ENCODE peak calls at places on chromosomes 12 and 14, in six cellular contexts. B, O, V, G, U and Z are unnamed samples. For H3K36me3, the result is how much of the 10 kb centered on the place peaks cover.

GRCh38 chr14:29857545-29857944 is 70.1 kb downstream of the PRKD1 start:
- DNase-seq in B (no peak), O (no peak), V (no peak), G (no peak), U (no peak), Z (no peak)

GRCh38 chr14:82642425-82642824 is 1108.8 kb upstream of the SEL1L start:
- DNase-seq in B (no peak), O (peak), V (no peak), G (no peak), U (no peak), Z (no peak)

GRCh38 chr14:54312166-54312801 is 84.5 kb upstream of the CDKN3 start:
- DNase-seq in B (peak), O (no peak), V (peak), G (no peak), U (no peak), Z (peak)

GRCh38 chr12:63980211-63980610 is 135.7 kb downstream of the SRGAP1 start:
- DNase-seq in B (no peak), O (no peak), V (no peak), G (no peak), U (no peak), Z (no peak)

GRCh38 chr12:124927325-124928094 is 13.1 kb upstream of the UBC start:
- DNase-seq in B (peak), O (peak), V (peak), G (peak), U (peak), Z (peak)

GRCh38 chr12:26187014-26187413 is 8.4 kb upstream of the SSPN start:
- DNase-seq in B (no peak), O (no peak), V (peak), G (no peak), U (no peak), Z (no peak)

GRCh38 chr12:24705741-24706358 is 243.1 kb downstream of the BCAT1 start:
- DNase-seq in B (no peak), O (no peak), V (no peak), G (no peak), U (no peak), Z (no peak)

GRCh38 chr12:7292300-7292699 is 11.6 kb upstream of the ACSM4 start:
- DNase-seq in B (no peak), O (no peak), V (no peak), G (no peak), U (no peak), Z (no peak)

GRCh38 chr14:71753976-71754375 is 178.3 kb upstream of the RGS6 start:
- DNase-seq in B (no peak), O (no peak), V (no peak), G (no peak), U (peak), Z (no peak)

GRCh38 chr12:106585862-106586534 is 3.2 kb downstream of the RFX4 start:
- DNase-seq in B (no peak), O (no peak), V (no peak), G (no peak), U (no peak), Z (no peak)

GRCh38 chr14:81401420-81402122 is 1.4 kb upstream of the STON2 start:
- DNase-seq in B (peak), O (no peak), V (peak), G (no peak), U (no peak), Z (no peak)

GRCh38 chr14:81398196-81398891 is 1.8 kb downstream of the STON2 start:
- DNase-seq in B (no peak), O (no peak), V (no peak), G (no peak), U (no peak), Z (no peak)

GRCh38 chr14:81400852-81401251 is 728 bp upstream of the STON2 start:
- DNase-seq in B (peak), O (no peak), V (peak), G (peak), U (no peak), Z (peak)

GRCh38 chr14:81400202-81400678 is at the start of gene STON2:
- DNase-seq in B (peak), O (no peak), V (peak), G (peak), U (no peak), Z (no peak)

GRCh38 chr14:81402123-81402495 is 2.0 kb upstream of the STON2 start:
- DNase-seq in B (peak), O (no peak), V (peak), G (no peak), U (no peak), Z (no peak)
- H3K4me3 ChIP-seq in B (no peak), O (no peak), V (no peak), G (no peak), U (no peak), Z (no peak)

GRCh38 chr12:111645433-111645832 is 40.3 kb downstream of the BRAP start:
- DNase-seq in B (peak), O (no peak), V (no peak), G (no peak), U (no peak), Z (no peak)

GRCh38 chr12:111638576-111638975 is 39.5 kb upstream of the ATXN2 start:
- DNase-seq in B (no peak), O (no peak), V (no peak), G (no peak), U (no peak), Z (no peak)

GRCh38 chr12:111640498-111640897 is 41.4 kb upstream of the ATXN2 start:
- DNase-seq in B (no peak), O (no peak), V (no peak), G (no peak), U (no peak), Z (no peak)

GRCh38 chr12:111642681-111643427 is 42.9 kb downstream of the BRAP start:
- DNase-seq in B (no peak), O (no peak), V (no peak), G (no peak), U (no peak), Z (no peak)

DNA sequence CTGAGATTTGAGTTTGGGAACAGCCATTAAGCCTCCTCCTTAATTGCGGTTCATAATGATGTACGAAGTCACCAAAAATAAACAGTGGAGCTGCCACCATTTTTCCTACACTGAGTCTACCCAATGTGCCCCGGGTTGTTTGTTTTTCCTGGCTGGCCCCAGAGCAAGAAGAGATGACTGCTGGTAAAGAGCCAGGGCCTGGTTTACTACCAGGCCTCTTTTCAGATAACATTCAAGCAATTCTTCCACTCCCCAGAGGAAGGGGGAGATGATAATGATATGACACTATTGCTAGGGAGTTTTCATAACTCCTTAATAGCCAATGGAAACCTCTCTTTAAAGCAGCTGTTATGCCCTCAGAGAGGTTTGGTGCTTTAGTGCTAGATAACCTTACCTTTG is 42.3 kb downstream of the BRAP start:
- DNase-seq in B (no peak), O (no peak), V (no peak), G (peak), U (no peak), Z (no peak)
- H3K36me3 ChIP-seq in B (under half), O (half or more), V (under half), G (half or more), U (under half), Z (under half)

DNA sequence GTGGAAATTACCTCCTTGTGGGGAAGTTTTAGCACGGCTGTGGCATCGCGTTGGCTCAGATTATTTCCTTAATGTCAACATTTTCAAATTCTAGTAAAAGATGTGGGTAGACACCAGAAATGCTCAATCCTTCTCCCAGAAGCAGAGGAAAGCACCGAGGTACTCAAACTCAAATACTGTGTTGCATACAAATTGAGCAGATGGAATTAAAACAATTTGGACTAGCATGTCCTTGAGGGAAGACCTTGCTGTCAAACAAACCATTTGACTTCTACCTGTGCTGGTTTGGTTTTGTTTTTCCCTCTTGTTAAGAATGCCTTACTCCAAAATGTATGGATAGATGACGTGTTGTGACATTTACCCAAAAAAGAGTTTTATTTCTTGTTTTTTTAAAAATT is 136.4 kb downstream of the CNTN1 start:
- DNase-seq in B (no peak), O (no peak), V (no peak), G (no peak), U (no peak), Z (no peak)
- H3K4me3 ChIP-seq in B (no peak), O (no peak), V (no peak), G (no peak), U (no peak), Z (no peak)

GRCh38 chr14:99511421-99512109 is 30.4 kb downstream of the CCNK start:
- DNase-seq in B (no peak), O (peak), V (peak), G (no peak), U (no peak), Z (no peak)
- H3K36me3 ChIP-seq in B (under half), O (half or more), V (under half), G (half or more), U (under half), Z (under half)

GRCh38 chr12:62814243-62814642 is 120.7 kb downstream of the PPM1H start:
- DNase-seq in B (no peak), O (no peak), V (no peak), G (no peak), U (no peak), Z (no peak)

GRCh38 chr12:62816624-62817023 is 118.3 kb downstream of the PPM1H start:
- DNase-seq in B (no peak), O (no peak), V (no peak), G (no peak), U (no peak), Z (no peak)

GRCh38 chr12:62813031-62813829 is 121.7 kb downstream of the PPM1H start:
- DNase-seq in B (no peak), O (peak), V (peak), G (peak), U (no peak), Z (peak)

GRCh38 chr12:62817556-62818271 is 117.2 kb downstream of the PPM1H start:
- DNase-seq in B (no peak), O (no peak), V (no peak), G (peak), U (no peak), Z (no peak)
- H3K4me3 ChIP-seq in B (no peak), O (no peak), V (no peak), G (peak), U (no peak), Z (no peak)

GRCh38 chr12:65170245-65170881 is 980 bp downstream of the LEMD3 start:
- DNase-seq in B (no peak), O (peak), V (peak), G (peak), U (peak), Z (peak)
- H3K36me3 ChIP-seq in B (under half), O (under half), V (under half), G (under half), U (under half), Z (under half)